ENCODE peak calls at places on chromosomes 3 and 15, in nine cellular contexts. V is fibroblast of pulmonary artery, U is AG09309, Q is colonic mucosa, Z is ascending aorta, O is HCT116, J is HFF-Myc, A is keratinocyte, R is stomach. L is an unnamed sample.

GRCh38 chr15:52128568-52128967 is 16.0 kb upstream of the BCL2L10 start:
- DNase-seq in V (no peak), U (no peak), Q (no peak), Z (no peak), O (no peak), J (no peak), A (no peak), R (no peak), L (no peak)

GRCh38 chr15:90420488-90420850 is 32.4 kb downstream of the IQGAP1 start:
- DNase-seq in V (no peak), U (no peak), Q (no peak), Z (no peak), O (no peak), J (no peak), A (no peak), R (no peak), L (no peak)

GRCh38 chr3:128081226-128081625 is 29.0 kb downstream of the SEC61A1 start:
- DNase-seq in V (no peak), U (no peak), Q (no peak), Z (no peak), O (no peak), J (no peak), A (no peak), R (no peak), L (no peak)

GRCh38 chr3:151581046-151581445 is 120.2 kb upstream of the IGSF10 start:
- DNase-seq in V (no peak), U (peak; percentile 25), Q (no peak), Z (no peak), O (no peak), J (no peak), A (no peak), R (no peak), L (no peak)

GRCh38 chr3:119301001-119301400 is 6.8 kb downstream of the ARHGAP31 start:
- DNase-seq in V (no peak), U (no peak), Q (no peak), Z (no peak), O (no peak), J (no peak), A (no peak), R (no peak), L (no peak)

GRCh38 chr3:39750677-39751076 is 58.7 kb upstream of the MYRIP start:
- DNase-seq in V (no peak), U (no peak), Q (no peak), Z (no peak), O (no peak), J (no peak), A (no peak), R (no peak), L (no peak)

GRCh38 chr3:76552653-76553052 is 487.2 kb upstream of the ROBO2 start:
- DNase-seq in V (peak; percentile 10), U (peak; percentile 2), Q (no peak), Z (no peak), O (no peak), J (no peak), A (no peak), R (no peak), L (no peak)

GRCh38 chr3:2211568-2211967 is 112.9 kb downstream of the CNTN4 start:
- DNase-seq in V (no peak), U (no peak), Q (no peak), Z (no peak), O (no peak), J (no peak), A (no peak), R (no peak), L (no peak)

GRCh38 chr3:57170946-57171345 is 5.8 kb upstream of the IL17RD start:
- DNase-seq in V (no peak), U (no peak), Q (peak; percentile 8), Z (no peak), O (no peak), J (no peak), A (no peak), R (no peak), L (no peak)

GRCh38 chr3:57166660-57167059 is 1.5 kb upstream of the IL17RD start:
- DNase-seq in V (no peak), U (no peak), Q (no peak), Z (no peak), O (no peak), J (no peak), A (no peak), R (no peak), L (no peak)

GRCh38 chr3:57169106-57169505 is 4.0 kb upstream of the IL17RD start:
- DNase-seq in V (no peak), U (no peak), Q (peak; percentile 13), Z (no peak), O (no peak), J (no peak), A (no peak), R (no peak), L (no peak)

GRCh38 chr3:57168151-57168550 is 3.0 kb upstream of the IL17RD start:
- DNase-seq in V (no peak), U (no peak), Q (no peak), Z (no peak), O (no peak), J (no peak), A (no peak), R (no peak), L (no peak)

DNA sequence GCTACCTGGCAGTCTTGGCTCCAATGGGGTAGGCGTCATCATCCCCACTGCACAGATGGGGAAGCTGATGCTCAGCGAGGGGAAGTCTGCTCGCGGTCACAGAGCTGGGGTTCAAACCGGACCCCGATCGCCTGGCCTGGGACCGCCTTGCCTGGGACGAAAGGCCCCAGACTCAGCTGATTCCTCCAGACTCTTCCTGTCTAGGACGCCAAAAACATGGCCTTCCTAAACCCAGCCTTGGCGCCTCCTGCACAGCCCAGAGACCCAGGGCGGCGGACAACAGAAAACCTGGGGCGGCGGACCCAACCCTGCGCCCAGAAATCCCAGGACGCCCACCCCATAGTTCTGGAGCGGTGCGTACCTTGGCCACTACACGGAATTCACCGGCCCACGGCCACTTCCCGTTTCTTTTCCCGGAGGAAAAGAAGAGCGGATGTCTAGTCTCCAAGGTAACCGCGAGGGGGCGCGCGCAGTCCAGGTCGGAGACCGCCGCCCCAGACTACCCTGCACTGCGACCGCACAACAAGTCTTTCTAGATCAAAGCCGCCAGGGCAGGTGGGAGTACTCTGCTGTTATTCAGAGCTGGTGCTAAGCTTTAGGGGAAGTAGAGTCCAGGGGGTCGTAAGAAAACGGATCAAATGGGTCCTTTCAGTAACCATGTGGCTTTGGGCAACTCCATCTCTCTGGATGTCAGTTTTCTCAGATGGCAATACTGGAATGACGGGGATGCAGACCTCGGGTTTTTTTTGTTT is 4.9 kb upstream of the IL17RD start:
- DNase-seq in V (peak; percentile 71), U (no peak), Q (peak; percentile 69), Z (no peak), O (peak; percentile 64), J (no peak), A (peak; percentile 25), R (peak; percentile 81), L (peak; percentile 80)
- H3K4me3 ChIP-seq in V (peak overlapping the region; percentile 56), U (peak overlapping the region; percentile 50), Q (peak overlapping the region; percentile 33), Z (peak overlapping the region; percentile 52), O (peak overlapping the region; percentile 52), J (peak overlapping the region; percentile 37), A (peak overlapping the region; percentile 63), R (peak overlapping the region; percentile 49), L (no peak overlapping the region)

GRCh38 chr15:80073197-80073596 is 13.7 kb downstream of the ZFAND6 start:
- DNase-seq in V (no peak), U (no peak), Q (no peak), Z (no peak), O (no peak), J (no peak), A (no peak), R (no peak), L (no peak)

GRCh38 chr15:80071652-80072051 is 12.2 kb downstream of the ZFAND6 start:
- DNase-seq in V (no peak), U (no peak), Q (no peak), Z (no peak), O (no peak), J (no peak), A (no peak), R (no peak), L (no peak)

GRCh38 chr15:80070840-80071239 is 11.4 kb downstream of the ZFAND6 start:
- DNase-seq in V (peak; percentile 61), U (no peak), Q (no peak), Z (no peak), O (no peak), J (no peak), A (no peak), R (no peak), L (peak; percentile 41)

GRCh38 chr15:80068578-80068977 is 9.1 kb downstream of the ZFAND6 start:
- DNase-seq in V (no peak), U (peak; percentile 47), Q (no peak), Z (no peak), O (no peak), J (peak; percentile 56), A (no peak), R (no peak), L (no peak)

GRCh38 chr15:80072285-80072684 is 12.8 kb downstream of the ZFAND6 start:
- DNase-seq in V (peak; percentile 95), U (peak; percentile 50), Q (peak; percentile 57), Z (no peak), O (peak; percentile 87), J (peak; percentile 87), A (peak; percentile 63), R (no peak), L (peak; percentile 93)
- H3K4me3 ChIP-seq in V (peak overlapping the region; percentile 70), U (peak overlapping the region; percentile 39), Q (peak overlapping the region; percentile 15), Z (peak overlapping the region; percentile 31), O (peak overlapping the region; percentile 52), J (peak overlapping the region; percentile 47), A (peak overlapping the region; percentile 78), R (peak overlapping the region; percentile 34), L (peak overlapping the region; percentile 57)

DNA sequence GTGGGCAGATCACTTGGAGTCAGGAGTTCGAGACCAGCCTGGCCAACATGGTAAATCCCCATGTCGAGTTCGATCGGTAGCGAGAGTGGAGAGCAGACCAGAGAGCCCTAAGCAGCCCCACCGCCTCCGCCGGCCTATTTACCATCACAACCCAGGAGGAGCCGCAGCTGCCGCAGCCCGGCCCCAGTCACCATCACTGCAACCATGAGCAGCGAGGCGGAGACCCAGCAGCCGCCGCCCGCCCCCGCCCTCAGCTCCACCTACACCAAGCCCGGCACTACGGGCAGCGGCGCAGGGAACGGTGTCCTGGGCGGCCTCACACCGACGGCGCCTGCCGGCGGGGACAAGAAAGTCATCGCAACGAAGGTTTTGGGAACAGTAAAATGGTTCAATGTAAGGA is 89.6 kb upstream of the TPM1 start:
- DNase-seq in V (no peak), U (no peak), Q (no peak), Z (no peak), O (no peak), J (no peak), A (no peak), R (no peak), L (no peak)
- H3K4me3 ChIP-seq in V (no peak overlapping the region), U (no peak overlapping the region), Q (no peak overlapping the region), Z (no peak overlapping the region), O (no peak overlapping the region), J (no peak overlapping the region), A (no peak overlapping the region), R (no peak overlapping the region), L (no peak overlapping the region)

DNA sequence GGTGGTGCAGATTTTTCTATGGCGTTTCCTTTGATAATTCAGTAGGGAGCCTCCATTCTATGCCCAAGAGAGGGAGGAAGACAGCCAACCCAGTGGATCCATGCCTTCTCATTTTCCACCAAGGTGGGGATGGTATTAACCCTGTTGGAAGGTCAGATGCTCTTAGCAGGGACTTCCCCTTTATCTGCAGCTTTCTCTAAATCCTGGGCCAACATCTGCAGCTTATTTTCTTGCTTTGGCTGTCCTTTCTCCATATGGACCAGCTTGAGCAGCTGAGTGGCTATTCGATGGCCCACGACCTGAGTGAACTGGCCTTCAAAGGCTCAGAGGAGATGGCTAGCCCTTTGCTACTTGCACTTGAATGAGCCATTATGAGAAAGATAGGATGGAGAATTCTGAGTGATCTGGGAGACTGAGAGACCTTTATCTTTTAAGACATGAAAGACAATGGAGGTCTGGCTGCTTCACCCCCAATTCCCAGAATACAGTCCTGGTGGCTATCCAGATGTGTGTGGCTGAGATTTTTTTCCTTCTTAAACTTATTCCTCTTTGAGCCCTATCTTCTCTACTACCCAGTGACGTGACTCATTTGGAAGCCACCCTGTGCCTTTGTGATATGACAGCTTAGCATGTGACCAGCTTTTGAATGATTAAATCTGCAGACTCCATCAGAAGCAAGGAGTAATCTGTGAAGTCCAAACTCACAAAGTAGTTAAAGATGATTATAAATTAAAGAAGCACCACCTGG is 39.6 kb upstream of the TRAK1 start:
- DNase-seq in V (peak; percentile 72), U (no peak), Q (no peak), Z (no peak), O (no peak), J (no peak), A (no peak), R (no peak), L (no peak)
- H3K4me3 ChIP-seq in V (no peak overlapping the region), U (no peak overlapping the region), Q (no peak overlapping the region), Z (no peak overlapping the region), O (no peak overlapping the region), J (no peak overlapping the region), A (no peak overlapping the region), R (no peak overlapping the region), L (no peak overlapping the region)